ENCODE peak calls at places on chromosomes 2 and 18, in six cellular contexts. One of them, this sample, is unnamed.

GRCh38 chr2:38620282-38620977 is 17.7 kb upstream of the HNRNPLL start:
- DNase-seq in iPS-NIHi11: no peak
- DNase-seq in activated CD4-positive, alpha-beta T cell treated with anti-CD3 and anti-CD28 coated beads, Interleukin-2, amount 50 U/mL, for 24 hours: no peak
- DNase-seq in Caki2: no peak
- DNase-seq in GM12891: no peak
- DNase-seq in endothelial cell: no peak
- DNase-seq in this sample: no peak

GRCh38 chr2:231412616-231412963 is 17.1 kb downstream of the B3GNT7 start:
- DNase-seq in iPS-NIHi11: no peak
- DNase-seq in activated CD4-positive, alpha-beta T cell treated with anti-CD3 and anti-CD28 coated beads, Interleukin-2, amount 50 U/mL, for 24 hours: no peak
- DNase-seq in Caki2: no peak
- DNase-seq in GM12891: no peak
- DNase-seq in endothelial cell: no peak
- DNase-seq in this sample: no peak

GRCh38 chr18:70840649-70841048 is 551.8 kb downstream of the SOCS6 start:
- DNase-seq in iPS-NIHi11: no peak
- DNase-seq in activated CD4-positive, alpha-beta T cell treated with anti-CD3 and anti-CD28 coated beads, Interleukin-2, amount 50 U/mL, for 24 hours: no peak
- DNase-seq in Caki2: no peak
- DNase-seq in GM12891: no peak
- DNase-seq in endothelial cell: no peak
- DNase-seq in this sample: no peak

GRCh38 chr2:206783718-206784117 is 18.3 kb downstream of the FASTKD2 start:
- DNase-seq in iPS-NIHi11: peak
- DNase-seq in activated CD4-positive, alpha-beta T cell treated with anti-CD3 and anti-CD28 coated beads, Interleukin-2, amount 50 U/mL, for 24 hours: no peak
- DNase-seq in Caki2: no peak
- DNase-seq in GM12891: no peak
- DNase-seq in endothelial cell: peak
- DNase-seq in this sample: no peak

GRCh38 chr2:98469862-98470544 is 25.3 kb downstream of the INPP4A start:
- DNase-seq in iPS-NIHi11: no peak
- DNase-seq in activated CD4-positive, alpha-beta T cell treated with anti-CD3 and anti-CD28 coated beads, Interleukin-2, amount 50 U/mL, for 24 hours: no peak
- DNase-seq in Caki2: no peak
- DNase-seq in GM12891: no peak
- DNase-seq in endothelial cell: no peak
- DNase-seq in this sample: no peak

GRCh38 chr2:9145109-9145751 is 61.4 kb upstream of the ASAP2 start:
- DNase-seq in iPS-NIHi11: no peak
- DNase-seq in activated CD4-positive, alpha-beta T cell treated with anti-CD3 and anti-CD28 coated beads, Interleukin-2, amount 50 U/mL, for 24 hours: no peak
- DNase-seq in Caki2: no peak
- DNase-seq in GM12891: no peak
- DNase-seq in endothelial cell: no peak
- DNase-seq in this sample: no peak

GRCh38 chr2:86368181-86368824 is 30.9 kb upstream of the REEP1 start:
- DNase-seq in iPS-NIHi11: peak
- DNase-seq in activated CD4-positive, alpha-beta T cell treated with anti-CD3 and anti-CD28 coated beads, Interleukin-2, amount 50 U/mL, for 24 hours: peak
- DNase-seq in Caki2: peak
- DNase-seq in GM12891: peak
- DNase-seq in endothelial cell: peak
- DNase-seq in this sample: peak

GRCh38 chr2:74440005-74440377 is 1.7 kb downstream of the RTKN start:
- DNase-seq in iPS-NIHi11: no peak
- DNase-seq in activated CD4-positive, alpha-beta T cell treated with anti-CD3 and anti-CD28 coated beads, Interleukin-2, amount 50 U/mL, for 24 hours: no peak
- DNase-seq in Caki2: no peak
- DNase-seq in GM12891: no peak
- DNase-seq in endothelial cell: peak
- DNase-seq in this sample: no peak

GRCh38 chr18:12007063-12007462 is 25.8 kb downstream of the IMPA2 start:
- DNase-seq in iPS-NIHi11: no peak
- DNase-seq in activated CD4-positive, alpha-beta T cell treated with anti-CD3 and anti-CD28 coated beads, Interleukin-2, amount 50 U/mL, for 24 hours: no peak
- DNase-seq in Caki2: no peak
- DNase-seq in GM12891: no peak
- DNase-seq in endothelial cell: no peak
- DNase-seq in this sample: no peak

GRCh38 chr18:67426477-67426876 is 90.0 kb downstream of the DSEL start:
- DNase-seq in iPS-NIHi11: no peak
- DNase-seq in activated CD4-positive, alpha-beta T cell treated with anti-CD3 and anti-CD28 coated beads, Interleukin-2, amount 50 U/mL, for 24 hours: no peak
- DNase-seq in Caki2: no peak
- DNase-seq in GM12891: no peak
- DNase-seq in endothelial cell: no peak
- DNase-seq in this sample: no peak

GRCh38 chr2:118062048-118062447 is 26.2 kb upstream of the INSIG2 start:
- DNase-seq in iPS-NIHi11: no peak
- DNase-seq in activated CD4-positive, alpha-beta T cell treated with anti-CD3 and anti-CD28 coated beads, Interleukin-2, amount 50 U/mL, for 24 hours: no peak
- DNase-seq in Caki2: no peak
- DNase-seq in GM12891: no peak
- DNase-seq in endothelial cell: no peak
- DNase-seq in this sample: no peak

GRCh38 chr18:24918257-24918656 is 433.7 kb downstream of the ZNF521 start:
- DNase-seq in iPS-NIHi11: no peak
- DNase-seq in activated CD4-positive, alpha-beta T cell treated with anti-CD3 and anti-CD28 coated beads, Interleukin-2, amount 50 U/mL, for 24 hours: no peak
- DNase-seq in Caki2: no peak
- DNase-seq in GM12891: no peak
- DNase-seq in endothelial cell: no peak
- DNase-seq in this sample: no peak

GRCh38 chr2:236663267-236663666 is 93.6 kb downstream of the ACKR3 start:
- DNase-seq in iPS-NIHi11: no peak
- DNase-seq in activated CD4-positive, alpha-beta T cell treated with anti-CD3 and anti-CD28 coated beads, Interleukin-2, amount 50 U/mL, for 24 hours: no peak
- DNase-seq in Caki2: no peak
- DNase-seq in GM12891: no peak
- DNase-seq in endothelial cell: no peak
- DNase-seq in this sample: no peak

GRCh38 chr2:207128867-207129266 is 36.9 kb downstream of the KLF7 start:
- DNase-seq in iPS-NIHi11: no peak
- DNase-seq in activated CD4-positive, alpha-beta T cell treated with anti-CD3 and anti-CD28 coated beads, Interleukin-2, amount 50 U/mL, for 24 hours: no peak
- DNase-seq in Caki2: no peak
- DNase-seq in GM12891: no peak
- DNase-seq in endothelial cell: no peak
- DNase-seq in this sample: no peak

GRCh38 chr2:9261231-9261883 is 54.7 kb downstream of the ASAP2 start:
- DNase-seq in iPS-NIHi11: no peak
- DNase-seq in activated CD4-positive, alpha-beta T cell treated with anti-CD3 and anti-CD28 coated beads, Interleukin-2, amount 50 U/mL, for 24 hours: no peak
- DNase-seq in Caki2: no peak
- DNase-seq in GM12891: no peak
- DNase-seq in endothelial cell: no peak
- DNase-seq in this sample: no peak

GRCh38 chr18:75784413-75784812 is 356.9 kb upstream of the SMIM21 start:
- DNase-seq in iPS-NIHi11: no peak
- DNase-seq in activated CD4-positive, alpha-beta T cell treated with anti-CD3 and anti-CD28 coated beads, Interleukin-2, amount 50 U/mL, for 24 hours: no peak
- DNase-seq in Caki2: no peak
- DNase-seq in GM12891: no peak
- DNase-seq in endothelial cell: no peak
- DNase-seq in this sample: no peak

GRCh38 chr2:70716131-70716766 is 51.8 kb downstream of the ADD2 start:
- DNase-seq in iPS-NIHi11: no peak
- DNase-seq in activated CD4-positive, alpha-beta T cell treated with anti-CD3 and anti-CD28 coated beads, Interleukin-2, amount 50 U/mL, for 24 hours: no peak
- DNase-seq in Caki2: no peak
- DNase-seq in GM12891: no peak
- DNase-seq in endothelial cell: no peak
- DNase-seq in this sample: no peak

GRCh38 chr2:235008584-235009044 is 56.8 kb downstream of the SH3BP4 start:
- DNase-seq in iPS-NIHi11: no peak
- DNase-seq in activated CD4-positive, alpha-beta T cell treated with anti-CD3 and anti-CD28 coated beads, Interleukin-2, amount 50 U/mL, for 24 hours: no peak
- DNase-seq in Caki2: no peak
- DNase-seq in GM12891: no peak
- DNase-seq in endothelial cell: no peak
- DNase-seq in this sample: no peak

GRCh38 chr2:111712940-111713339 is 171.1 kb downstream of the ANAPC1 start:
- DNase-seq in iPS-NIHi11: no peak
- DNase-seq in activated CD4-positive, alpha-beta T cell treated with anti-CD3 and anti-CD28 coated beads, Interleukin-2, amount 50 U/mL, for 24 hours: no peak
- DNase-seq in Caki2: no peak
- DNase-seq in GM12891: no peak
- DNase-seq in endothelial cell: no peak
- DNase-seq in this sample: no peak

GRCh38 chr2:178271629-178272333 is 77.5 kb downstream of the OSBPL6 start:
- DNase-seq in iPS-NIHi11: no peak
- DNase-seq in activated CD4-positive, alpha-beta T cell treated with anti-CD3 and anti-CD28 coated beads, Interleukin-2, amount 50 U/mL, for 24 hours: no peak
- DNase-seq in Caki2: no peak
- DNase-seq in GM12891: no peak
- DNase-seq in endothelial cell: no peak
- DNase-seq in this sample: no peak

This sample was measured in naive B cell.